ENCODE peak calls at places on chromosomes 5 and 9, in nine cellular contexts. One of them, this sample, is unnamed.

GRCh38 chr5:171207256-171207866 is 101.7 kb upstream of the TLX3 start:
- DNase-seq in activated effector memory CD4-positive, alpha-beta T cell treated with Interleukin-2 at 50 U/mL for 16 hours: no peak
- DNase-seq in anterior cingulate cortex: no peak
- DNase-seq in T-helper 1 cell: no peak
- DNase-seq in cardiac fibroblast: peak
- DNase-seq in heart right ventricle: no peak
- DNase-seq in T-cell: no peak
- DNase-seq in natural killer cell: no peak
- DNase-seq in activated CD4-positive, alpha-beta T cell treated with anti-CD3 and anti-CD28 coated beads for 48 hours: peak
- DNase-seq in this sample: peak

GRCh38 chr9:18979367-18979766 is 53.6 kb downstream of the SAXO1 start:
- DNase-seq in activated effector memory CD4-positive, alpha-beta T cell treated with Interleukin-2 at 50 U/mL for 16 hours: no peak
- DNase-seq in anterior cingulate cortex: no peak
- DNase-seq in T-helper 1 cell: no peak
- DNase-seq in cardiac fibroblast: peak
- DNase-seq in heart right ventricle: no peak
- DNase-seq in T-cell: no peak
- DNase-seq in natural killer cell: no peak
- DNase-seq in activated CD4-positive, alpha-beta T cell treated with anti-CD3 and anti-CD28 coated beads for 48 hours: no peak
- DNase-seq in this sample: peak

GRCh38 chr9:128421474-128422010 is 885 bp downstream of the CERCAM start:
- DNase-seq in activated effector memory CD4-positive, alpha-beta T cell treated with Interleukin-2 at 50 U/mL for 16 hours: no peak
- DNase-seq in anterior cingulate cortex: no peak
- DNase-seq in T-helper 1 cell: no peak
- DNase-seq in cardiac fibroblast: peak
- DNase-seq in heart right ventricle: no peak
- DNase-seq in T-cell: no peak
- DNase-seq in natural killer cell: peak
- DNase-seq in activated CD4-positive, alpha-beta T cell treated with anti-CD3 and anti-CD28 coated beads for 48 hours: no peak
- DNase-seq in this sample: no peak

GRCh38 chr9:113042884-113043657 is 13.5 kb downstream of the ZFP37 start:
- DNase-seq in activated effector memory CD4-positive, alpha-beta T cell treated with Interleukin-2 at 50 U/mL for 16 hours: no peak
- DNase-seq in anterior cingulate cortex: no peak
- DNase-seq in T-helper 1 cell: no peak
- DNase-seq in cardiac fibroblast: no peak
- DNase-seq in heart right ventricle: no peak
- DNase-seq in T-cell: no peak
- DNase-seq in natural killer cell: no peak
- DNase-seq in activated CD4-positive, alpha-beta T cell treated with anti-CD3 and anti-CD28 coated beads for 48 hours: no peak
- DNase-seq in this sample: no peak

GRCh38 chr9:73137286-73137899 is 14.3 kb upstream of the ANXA1 start:
- DNase-seq in activated effector memory CD4-positive, alpha-beta T cell treated with Interleukin-2 at 50 U/mL for 16 hours: no peak
- DNase-seq in anterior cingulate cortex: no peak
- DNase-seq in T-helper 1 cell: no peak
- DNase-seq in cardiac fibroblast: no peak
- DNase-seq in heart right ventricle: no peak
- DNase-seq in T-cell: no peak
- DNase-seq in natural killer cell: no peak
- DNase-seq in activated CD4-positive, alpha-beta T cell treated with anti-CD3 and anti-CD28 coated beads for 48 hours: no peak
- DNase-seq in this sample: no peak

GRCh38 chr5:75536694-75537360 is 25.1 kb downstream of the POLK start:
- DNase-seq in activated effector memory CD4-positive, alpha-beta T cell treated with Interleukin-2 at 50 U/mL for 16 hours: no peak
- DNase-seq in anterior cingulate cortex: no peak
- DNase-seq in T-helper 1 cell: no peak
- DNase-seq in cardiac fibroblast: no peak
- DNase-seq in heart right ventricle: no peak
- DNase-seq in T-cell: no peak
- DNase-seq in natural killer cell: no peak
- DNase-seq in activated CD4-positive, alpha-beta T cell treated with anti-CD3 and anti-CD28 coated beads for 48 hours: no peak
- DNase-seq in this sample: no peak

GRCh38 chr5:643811-644271 is 31.7 kb downstream of the CEP72 start:
- DNase-seq in activated effector memory CD4-positive, alpha-beta T cell treated with Interleukin-2 at 50 U/mL for 16 hours: no peak
- DNase-seq in anterior cingulate cortex: no peak
- DNase-seq in T-helper 1 cell: no peak
- DNase-seq in cardiac fibroblast: no peak
- DNase-seq in heart right ventricle: no peak
- DNase-seq in T-cell: no peak
- DNase-seq in natural killer cell: no peak
- DNase-seq in activated CD4-positive, alpha-beta T cell treated with anti-CD3 and anti-CD28 coated beads for 48 hours: no peak
- DNase-seq in this sample: peak

GRCh38 chr9:73575071-73575470 is 423.4 kb downstream of the ANXA1 start:
- DNase-seq in activated effector memory CD4-positive, alpha-beta T cell treated with Interleukin-2 at 50 U/mL for 16 hours: no peak
- DNase-seq in anterior cingulate cortex: no peak
- DNase-seq in T-helper 1 cell: no peak
- DNase-seq in cardiac fibroblast: no peak
- DNase-seq in heart right ventricle: no peak
- DNase-seq in T-cell: no peak
- DNase-seq in natural killer cell: no peak
- DNase-seq in activated CD4-positive, alpha-beta T cell treated with anti-CD3 and anti-CD28 coated beads for 48 hours: no peak
- DNase-seq in this sample: no peak

GRCh38 chr5:59838989-59839388 is 54.5 kb downstream of the PDE4D start:
- DNase-seq in activated effector memory CD4-positive, alpha-beta T cell treated with Interleukin-2 at 50 U/mL for 16 hours: no peak
- DNase-seq in anterior cingulate cortex: no peak
- DNase-seq in T-helper 1 cell: no peak
- DNase-seq in cardiac fibroblast: no peak
- DNase-seq in heart right ventricle: no peak
- DNase-seq in T-cell: no peak
- DNase-seq in natural killer cell: no peak
- DNase-seq in activated CD4-positive, alpha-beta T cell treated with anti-CD3 and anti-CD28 coated beads for 48 hours: no peak
- DNase-seq in this sample: no peak

GRCh38 chr5:131221888-131222287 is 42.0 kb upstream of the CDC42SE2 start:
- DNase-seq in activated effector memory CD4-positive, alpha-beta T cell treated with Interleukin-2 at 50 U/mL for 16 hours: no peak
- DNase-seq in anterior cingulate cortex: no peak
- DNase-seq in T-helper 1 cell: no peak
- DNase-seq in cardiac fibroblast: peak
- DNase-seq in heart right ventricle: no peak
- DNase-seq in T-cell: no peak
- DNase-seq in natural killer cell: no peak
- DNase-seq in activated CD4-positive, alpha-beta T cell treated with anti-CD3 and anti-CD28 coated beads for 48 hours: no peak
- DNase-seq in this sample: peak

GRCh38 chr5:161847896-161848510 is at the start of gene GABRA1:
- DNase-seq in activated effector memory CD4-positive, alpha-beta T cell treated with Interleukin-2 at 50 U/mL for 16 hours: no peak
- DNase-seq in anterior cingulate cortex: peak
- DNase-seq in T-helper 1 cell: no peak
- DNase-seq in cardiac fibroblast: no peak
- DNase-seq in heart right ventricle: no peak
- DNase-seq in T-cell: no peak
- DNase-seq in natural killer cell: no peak
- DNase-seq in activated CD4-positive, alpha-beta T cell treated with anti-CD3 and anti-CD28 coated beads for 48 hours: no peak
- DNase-seq in this sample: no peak

GRCh38 chr9:119291554-119291953 is 77.7 kb downstream of the BRINP1 start:
- DNase-seq in activated effector memory CD4-positive, alpha-beta T cell treated with Interleukin-2 at 50 U/mL for 16 hours: no peak
- DNase-seq in anterior cingulate cortex: no peak
- DNase-seq in T-helper 1 cell: no peak
- DNase-seq in cardiac fibroblast: no peak
- DNase-seq in heart right ventricle: no peak
- DNase-seq in T-cell: no peak
- DNase-seq in natural killer cell: no peak
- DNase-seq in activated CD4-positive, alpha-beta T cell treated with anti-CD3 and anti-CD28 coated beads for 48 hours: no peak
- DNase-seq in this sample: no peak

GRCh38 chr5:88656196-88656935 is 226.6 kb downstream of the MEF2C start:
- DNase-seq in activated effector memory CD4-positive, alpha-beta T cell treated with Interleukin-2 at 50 U/mL for 16 hours: no peak
- DNase-seq in anterior cingulate cortex: no peak
- DNase-seq in T-helper 1 cell: no peak
- DNase-seq in cardiac fibroblast: no peak
- DNase-seq in heart right ventricle: no peak
- DNase-seq in T-cell: no peak
- DNase-seq in natural killer cell: no peak
- DNase-seq in activated CD4-positive, alpha-beta T cell treated with anti-CD3 and anti-CD28 coated beads for 48 hours: no peak
- DNase-seq in this sample: no peak

GRCh38 chr9:26744362-26744965 is 148.1 kb downstream of the CAAP1 start:
- DNase-seq in activated effector memory CD4-positive, alpha-beta T cell treated with Interleukin-2 at 50 U/mL for 16 hours: no peak
- DNase-seq in anterior cingulate cortex: no peak
- DNase-seq in T-helper 1 cell: no peak
- DNase-seq in cardiac fibroblast: peak
- DNase-seq in heart right ventricle: no peak
- DNase-seq in T-cell: no peak
- DNase-seq in natural killer cell: no peak
- DNase-seq in activated CD4-positive, alpha-beta T cell treated with anti-CD3 and anti-CD28 coated beads for 48 hours: no peak
- DNase-seq in this sample: no peak